ENCODE peak calls at places on chromosomes 1 and 21, in four cellular contexts. Y, A, H and U are unnamed samples.

GRCh38 chr1:203176744-203177460 is 1.3 kb upstream of the MYBPH start:
- DNase-seq in Y (no peak), H (no peak), A (no peak), U (no peak)

GRCh38 chr1:33383974-33384767 is 46.7 kb downstream of the PHC2 start:
- DNase-seq in Y (peak; percentile 65), H (no peak), A (no peak), U (peak; percentile 57)

GRCh38 chr1:30189818-30190480 is 533.4 kb downstream of the MATN1 start:
- DNase-seq in A (no peak), H (no peak), Y (no peak), U (no peak)

GRCh38 chr1:66214901-66215300 is 319.1 kb upstream of the SGIP1 start:
- DNase-seq in H (no peak), A (no peak), Y (no peak), U (no peak)

GRCh38 chr1:33654267-33654832 is 181.9 kb downstream of the ZSCAN20 start:
- DNase-seq in H (no peak), Y (peak; percentile 7), A (peak; percentile 63), U (peak; percentile 24)

GRCh38 chr1:30764939-30765582 is 7.5 kb upstream of the LAPTM5 start:
- DNase-seq in A (no peak), Y (no peak), H (no peak), U (no peak)

GRCh38 chr1:82899017-82899416 is 1098.3 kb downstream of the ADGRL2 start:
- DNase-seq in Y (no peak), A (no peak), H (no peak), U (no peak)

GRCh38 chr1:211939876-211940468 is 95.4 kb downstream of the INTS7 start:
- DNase-seq in Y (no peak), A (no peak), H (no peak), U (no peak)

GRCh38 chr1:230869499-230869898 is 1.2 kb upstream of the C1orf198 start:
- DNase-seq in Y (peak; percentile 70), H (no peak), A (no peak), U (no peak)

GRCh38 chr1:202618387-202619022 is 91.7 kb downstream of the SYT2 start:
- DNase-seq in Y (peak; percentile 55), A (no peak), H (no peak), U (peak; percentile 81)

GRCh38 chr21:34133802-34134201 is 60.4 kb downstream of the MRPS6 start:
- DNase-seq in H (no peak), A (peak; percentile 12), Y (no peak), U (no peak)
- TF ChIP-seq CTCF in H (no peak), A (peak; percentile 45), Y (peak; percentile 26), U (peak; percentile 21)

GRCh38 chr1:116232989-116233514 is 121.9 kb downstream of the MAB21L3 start:
- DNase-seq in H (no peak), A (peak; percentile 14), Y (peak; percentile 14), U (peak; percentile 36)
- TF ChIP-seq CTCF in H (no peak), A (peak; percentile 15), Y (no peak), U (no peak)

DNA sequence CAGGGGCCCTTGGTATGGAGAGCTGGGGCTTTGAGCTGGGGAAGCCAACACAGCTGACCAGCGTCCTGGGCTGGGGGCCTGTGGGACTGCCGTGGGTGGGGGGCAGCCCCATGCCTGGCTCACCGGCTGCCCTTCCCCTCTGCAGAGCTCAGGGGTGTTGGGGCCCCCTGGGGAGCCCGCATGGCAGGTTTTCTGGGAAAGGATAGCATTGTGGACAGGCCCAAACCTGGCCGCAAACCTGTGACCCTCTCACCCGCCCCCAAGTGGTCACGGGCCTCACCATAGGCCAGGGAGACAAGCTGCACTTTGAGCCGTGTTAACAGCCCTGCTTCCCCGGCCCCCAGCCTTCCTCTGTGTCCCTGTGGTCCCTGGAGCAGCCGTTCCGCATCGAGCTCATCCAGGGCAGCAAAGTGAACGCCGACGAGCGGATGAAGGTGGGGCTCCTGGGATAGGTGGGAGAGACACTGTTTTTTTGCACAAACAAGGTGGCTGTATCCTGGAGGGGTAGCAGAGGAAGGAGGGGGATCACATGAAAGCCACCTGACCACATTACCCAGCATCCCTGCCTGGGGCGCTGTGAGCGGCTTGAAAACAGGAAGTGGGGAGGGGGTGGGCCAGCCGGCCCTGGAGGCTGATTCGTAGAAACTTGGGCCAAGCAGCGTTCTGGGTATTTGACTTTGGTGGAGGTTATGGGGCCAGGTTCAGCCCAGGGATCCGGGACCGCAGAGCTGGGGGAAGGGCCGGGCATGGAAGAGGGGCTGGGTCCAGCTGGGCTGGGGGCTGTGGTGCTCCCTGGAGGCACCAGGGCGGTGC is 65.9 kb downstream of the PIK3CD start:
- DNase-seq in Y (peak; percentile 8), H (no peak), A (no peak), U (no peak)
- TF ChIP-seq CTCF in Y (no peak), H (no peak), A (no peak), U (no peak)

GRCh38 chr1:201149400-201149799 is 4.9 kb downstream of the TMEM9 start:
- DNase-seq in Y (peak; percentile 52), H (no peak), A (peak; percentile 47), U (peak; percentile 80)
- TF ChIP-seq CTCF in Y (peak; percentile 27), H (peak; percentile 38), A (peak; percentile 55), U (peak; percentile 78)

GRCh38 chr1:45643978-45644377 is 20.1 kb upstream of the CCDC17 start:
- DNase-seq in H (no peak), Y (no peak), A (no peak), U (no peak)
- TF ChIP-seq CTCF in H (no peak), Y (peak; percentile 4), A (no peak), U (no peak)

DNA sequence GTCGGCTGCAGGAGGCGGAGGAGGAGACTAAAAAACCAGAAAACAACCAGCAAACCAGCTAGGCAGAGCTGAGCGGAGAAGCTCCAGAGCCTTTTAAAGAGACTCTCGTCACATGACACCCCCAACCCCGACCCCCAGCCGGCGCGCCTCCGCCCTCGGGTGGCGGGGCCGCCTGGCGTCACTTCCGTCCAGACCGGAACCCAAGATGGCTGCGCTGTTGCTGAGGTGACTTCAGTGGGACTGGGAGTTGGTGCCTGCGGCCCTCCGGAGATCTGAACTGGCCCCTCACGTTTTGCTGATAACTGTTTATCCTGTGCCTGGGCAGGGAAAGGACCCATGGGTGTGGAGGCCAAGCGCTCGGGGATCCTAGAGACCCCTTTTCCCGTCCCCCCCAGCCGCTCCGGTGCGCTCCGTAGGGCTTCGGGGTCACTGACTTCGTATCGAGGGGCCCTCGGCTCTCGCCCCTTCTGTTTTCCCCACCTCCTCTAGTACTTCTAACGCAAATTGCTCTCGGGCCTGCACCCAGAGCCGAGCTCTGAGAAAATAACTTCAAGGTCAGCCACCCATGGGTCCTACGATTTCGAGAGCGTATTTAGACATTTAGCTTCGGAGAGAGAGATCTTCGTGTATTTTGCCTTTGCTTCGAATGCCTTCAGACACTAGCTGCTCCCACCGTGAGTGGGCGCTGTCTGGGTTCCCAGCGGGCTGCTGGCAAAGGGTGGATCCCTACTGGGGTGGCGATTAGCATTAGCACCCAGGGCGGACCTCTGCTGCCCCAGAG is at the start of gene SDHC:
- DNase-seq in A (peak; percentile 95), H (peak; percentile 89), Y (peak; percentile 95), U (peak; percentile 87)
- TF ChIP-seq CTCF in A (peak; percentile 53), H (no peak), Y (peak; percentile 54), U (peak; percentile 35)

DNA sequence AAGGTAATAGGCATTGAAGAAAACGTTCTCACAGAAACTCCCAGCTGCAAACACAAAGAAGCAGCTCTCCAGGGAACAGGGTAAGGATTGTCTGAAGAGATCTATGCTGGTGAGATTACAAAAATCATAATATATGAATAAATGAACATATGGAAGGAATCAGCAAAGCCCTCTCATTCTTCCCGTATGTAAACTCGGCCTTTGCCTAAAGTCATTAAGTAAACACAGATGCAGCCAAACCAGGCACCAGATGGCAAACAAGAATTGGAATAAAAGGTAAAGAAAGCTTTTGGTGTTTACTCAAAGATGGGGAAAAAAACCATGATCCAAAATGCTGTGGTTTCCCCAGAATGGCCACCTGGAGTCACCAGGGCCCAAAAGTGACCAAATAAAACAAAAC is 76.6 kb upstream of the HOOK1 start:
- DNase-seq in A (no peak), Y (no peak), H (no peak), U (no peak)
- TF ChIP-seq CTCF in A (no peak), Y (no peak), H (no peak), U (no peak)

GRCh38 chr1:50620680-50621329 is 197.6 kb upstream of the DMRTA2 start:
- DNase-seq in A (peak; percentile 11), H (no peak), Y (peak; percentile 38), U (peak; percentile 78)
- TF ChIP-seq CTCF in A (peak; percentile 59), H (no peak), Y (peak; percentile 64), U (peak; percentile 67)

DNA sequence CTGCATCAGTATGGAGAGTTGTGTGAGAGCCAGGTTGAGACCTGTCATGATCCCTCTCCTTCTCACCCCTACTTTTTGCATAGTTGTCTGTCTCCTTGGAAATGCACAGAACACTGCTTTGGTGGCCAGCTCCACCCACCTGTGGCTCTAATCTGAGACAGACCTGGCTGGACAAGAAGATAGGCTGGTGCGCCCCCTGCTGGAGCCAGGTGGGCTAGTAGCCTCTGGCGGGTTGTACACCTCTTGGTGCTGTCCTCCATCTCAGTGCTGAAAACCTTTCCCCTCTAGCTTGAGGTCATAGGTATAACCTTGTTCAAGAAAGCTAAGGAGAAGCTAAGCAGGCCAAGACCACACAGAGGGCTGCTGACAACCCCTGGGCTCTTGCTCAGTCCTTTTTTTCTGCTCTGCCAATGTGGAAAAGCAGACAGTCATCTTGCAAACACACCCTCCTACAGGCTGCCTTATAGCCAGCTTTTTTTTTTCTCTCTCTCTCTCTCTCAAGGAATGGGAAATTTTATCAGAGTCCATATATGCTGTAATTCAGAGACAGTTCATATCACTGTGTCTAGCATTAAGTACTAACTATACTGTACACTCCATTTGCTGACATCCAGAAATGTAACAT is 58.8 kb upstream of the SPATA6 start:
- DNase-seq in A (peak; percentile 96), H (peak; percentile 45), Y (peak; percentile 39), U (peak; percentile 86)
- TF ChIP-seq CTCF in A (peak; percentile 99), H (peak; percentile 32), Y (peak; percentile 56), U (peak; percentile 74)